ENCODE peak calls at places on chromosome 13, in eight cellular contexts. V, U, I, Y, N, C, F and T are unnamed samples.

GRCh38 chr13:21884965-21885567 is 214.2 kb downstream of the FGF9 start:
- DNase-seq in V (no peak), U (no peak), I (no peak), Y (no peak), N (no peak), C (peak), F (no peak), T (no peak)

GRCh38 chr13:36981156-36981743 is 17.9 kb downstream of the ALG5 start:
- DNase-seq in V (no peak), U (no peak), I (peak), Y (peak), N (no peak), C (peak), F (no peak), T (no peak)

GRCh38 chr13:93375491-93375890 is 148.9 kb downstream of the GPC6 start:
- DNase-seq in V (no peak), U (no peak), I (no peak), Y (no peak), N (no peak), C (no peak), F (no peak), T (no peak)

GRCh38 chr13:71417205-71417604 is 449.8 kb downstream of the DACH1 start:
- DNase-seq in V (no peak), U (no peak), I (no peak), Y (no peak), N (no peak), C (no peak), F (no peak), T (no peak)

GRCh38 chr13:76741624-76742023 is 144.6 kb downstream of the KCTD12 start:
- DNase-seq in V (no peak), U (no peak), I (no peak), Y (no peak), N (no peak), C (no peak), F (no peak), T (no peak)

GRCh38 chr13:44879452-44880058 is 109.7 kb downstream of the NUFIP1 start:
- DNase-seq in V (peak), U (no peak), I (peak), Y (peak), N (no peak), C (no peak), F (no peak), T (no peak)

GRCh38 chr13:28735481-28736029 is 16.8 kb upstream of the SLC46A3 start:
- DNase-seq in V (no peak), U (no peak), I (no peak), Y (no peak), N (no peak), C (no peak), F (no peak), T (no peak)

GRCh38 chr13:24224232-24224680 is 63.7 kb downstream of the SPATA13 start:
- DNase-seq in V (no peak), U (no peak), I (no peak), Y (no peak), N (no peak), C (no peak), F (no peak), T (no peak)

GRCh38 chr13:26721251-26721939 is 39.2 kb downstream of the GPR12 start:
- DNase-seq in V (no peak), U (no peak), I (no peak), Y (no peak), N (no peak), C (peak), F (peak), T (peak)

GRCh38 chr13:112731667-112732616 is 42.1 kb downstream of the ATP11A start:
- DNase-seq in V (no peak), U (no peak), I (no peak), Y (no peak), N (peak), C (no peak), F (no peak), T (no peak)

GRCh38 chr13:68439821-68440220 is 1209.7 kb upstream of the PCDH9 start:
- DNase-seq in V (no peak), U (no peak), I (no peak), Y (peak), N (no peak), C (no peak), F (no peak), T (no peak)

GRCh38 chr13:33547035-33547434 is 261.5 kb upstream of the STARD13 start:
- DNase-seq in V (no peak), U (no peak), I (no peak), Y (no peak), N (no peak), C (peak), F (no peak), T (no peak)

GRCh38 chr13:80132741-80133601 is 208.0 kb downstream of the SPRY2 start:
- DNase-seq in V (peak), U (no peak), I (no peak), Y (no peak), N (peak), C (peak), F (no peak), T (peak)

GRCh38 chr13:95643814-95644598 is 500 bp downstream of the DZIP1 start:
- DNase-seq in V (no peak), U (peak), I (no peak), Y (no peak), N (peak), C (no peak), F (no peak), T (peak)

GRCh38 chr13:40129467-40129866 is 474.0 kb downstream of the COG6 start:
- DNase-seq in V (no peak), U (no peak), I (peak), Y (no peak), N (no peak), C (no peak), F (no peak), T (no peak)

GRCh38 chr13:34277971-34278370 is 460.0 kb downstream of the RFC3 start:
- DNase-seq in V (no peak), U (no peak), I (no peak), Y (no peak), N (no peak), C (no peak), F (no peak), T (no peak)

GRCh38 chr13:99151516-99151915 is 49.1 kb upstream of the UBAC2 start:
- DNase-seq in V (no peak), U (no peak), I (no peak), Y (no peak), N (no peak), C (no peak), F (no peak), T (no peak)

GRCh38 chr13:37984357-37984756 is 114.8 kb upstream of the TRPC4 start:
- DNase-seq in V (no peak), U (no peak), I (peak), Y (no peak), N (no peak), C (no peak), F (no peak), T (no peak)

GRCh38 chr13:26880741-26881140 is 120.2 kb upstream of the GPR12 start:
- DNase-seq in V (no peak), U (no peak), I (no peak), Y (no peak), N (no peak), C (no peak), F (no peak), T (no peak)

GRCh38 chr13:23609414-23610186 is 39.4 kb downstream of the TNFRSF19 start:
- DNase-seq in V (peak), U (no peak), I (no peak), Y (peak), N (no peak), C (peak), F (no peak), T (no peak)